ENCODE peak calls at places on chromosomes 16 and 17, in six cellular contexts. One of them, this sample, is unnamed. For H3K36me3, the result is how much of the 10 kb centered on the place peaks cover.

GRCh38 chr16:55759983-55760664 is 72.8 kb downstream of the CES1 start:
- DNase-seq in esophagus squamous epithelium: no peak
- DNase-seq in heart right ventricle: peak
- DNase-seq in psoas muscle: no peak
- DNase-seq in ascending aorta: no peak
- DNase-seq in transverse colon: no peak
- DNase-seq in this sample: peak

GRCh38 chr17:78400581-78401240 is 22.3 kb downstream of the PGS1 start:
- DNase-seq in ascending aorta: no peak
- DNase-seq in psoas muscle: no peak
- DNase-seq in esophagus squamous epithelium: no peak
- DNase-seq in heart right ventricle: no peak
- DNase-seq in transverse colon: no peak
- DNase-seq in this sample: no peak

GRCh38 chr17:65334391-65334790 is 197.2 kb downstream of the RGS9 start:
- DNase-seq in ascending aorta: no peak
- DNase-seq in psoas muscle: no peak
- DNase-seq in esophagus squamous epithelium: no peak
- DNase-seq in heart right ventricle: no peak
- DNase-seq in transverse colon: no peak
- DNase-seq in this sample: no peak

GRCh38 chr17:47990962-47991731 is 20.2 kb downstream of the CDK5RAP3 start:
- DNase-seq in esophagus squamous epithelium: no peak
- DNase-seq in transverse colon: no peak
- DNase-seq in ascending aorta: no peak
- DNase-seq in psoas muscle: no peak
- DNase-seq in heart right ventricle: no peak
- DNase-seq in this sample: peak

GRCh38 chr16:73504591-73504990 is 456.7 kb upstream of the ZFHX3 start:
- DNase-seq in psoas muscle: no peak
- DNase-seq in transverse colon: no peak
- DNase-seq in ascending aorta: no peak
- DNase-seq in heart right ventricle: no peak
- DNase-seq in esophagus squamous epithelium: no peak
- DNase-seq in this sample: no peak

GRCh38 chr17:78381601-78382168 is 3.2 kb downstream of the PGS1 start:
- DNase-seq in ascending aorta: no peak
- DNase-seq in psoas muscle: no peak
- DNase-seq in transverse colon: no peak
- DNase-seq in heart right ventricle: no peak
- DNase-seq in esophagus squamous epithelium: no peak
- DNase-seq in this sample: peak

GRCh38 chr17:43917348-43918025 is 10.2 kb upstream of the MPP2 start:
- DNase-seq in esophagus squamous epithelium: no peak
- DNase-seq in ascending aorta: peak
- DNase-seq in heart right ventricle: peak
- DNase-seq in psoas muscle: peak
- DNase-seq in transverse colon: peak
- DNase-seq in this sample: peak

GRCh38 chr17:77572851-77573250 is 385.7 kb upstream of the TNRC6C start:
- DNase-seq in heart right ventricle: no peak
- DNase-seq in transverse colon: no peak
- DNase-seq in esophagus squamous epithelium: no peak
- DNase-seq in psoas muscle: no peak
- DNase-seq in ascending aorta: peak
- DNase-seq in this sample: peak

GRCh38 chr17:74148446-74148845 is 55.0 kb upstream of the RPL38 start:
- DNase-seq in transverse colon: no peak
- DNase-seq in heart right ventricle: no peak
- DNase-seq in psoas muscle: no peak
- DNase-seq in esophagus squamous epithelium: no peak
- DNase-seq in ascending aorta: no peak
- DNase-seq in this sample: no peak

GRCh38 chr17:15171433-15172047 is 93.6 kb downstream of the PMP22 start:
- DNase-seq in heart right ventricle: peak
- DNase-seq in psoas muscle: peak
- DNase-seq in transverse colon: peak
- DNase-seq in ascending aorta: peak
- DNase-seq in esophagus squamous epithelium: no peak
- DNase-seq in this sample: peak

GRCh38 chr17:21677126-21677910 is 15.0 kb upstream of the KCNJ18 start:
- DNase-seq in psoas muscle: no peak
- DNase-seq in ascending aorta: peak
- DNase-seq in esophagus squamous epithelium: no peak
- DNase-seq in heart right ventricle: no peak
- DNase-seq in transverse colon: no peak
- DNase-seq in this sample: no peak

GRCh38 chr16:79847101-79847500 is 246.6 kb upstream of the MAF start:
- DNase-seq in heart right ventricle: no peak
- DNase-seq in esophagus squamous epithelium: no peak
- DNase-seq in transverse colon: no peak
- DNase-seq in ascending aorta: no peak
- DNase-seq in psoas muscle: no peak
- DNase-seq in this sample: no peak

GRCh38 chr17:511833-512251 is 159.2 kb upstream of the RPH3AL start:
- DNase-seq in ascending aorta: no peak
- DNase-seq in heart right ventricle: no peak
- DNase-seq in esophagus squamous epithelium: no peak
- DNase-seq in psoas muscle: no peak
- DNase-seq in transverse colon: no peak
- DNase-seq in this sample: no peak

GRCh38 chr17:5325851-5326250 is 43.8 kb downstream of the RABEP1 start:
- DNase-seq in ascending aorta: no peak
- DNase-seq in esophagus squamous epithelium: no peak
- DNase-seq in heart right ventricle: no peak
- DNase-seq in transverse colon: no peak
- DNase-seq in psoas muscle: no peak
- DNase-seq in this sample: no peak

GRCh38 chr17:34349748-34350147 is 6.5 kb upstream of the CCL13 start:
- DNase-seq in ascending aorta: no peak
- DNase-seq in transverse colon: no peak
- DNase-seq in psoas muscle: no peak
- DNase-seq in heart right ventricle: no peak
- DNase-seq in esophagus squamous epithelium: no peak
- DNase-seq in this sample: peak

GRCh38 chr17:65123757-65124675 is 13.2 kb upstream of the RGS9 start:
- DNase-seq in transverse colon: peak
- DNase-seq in ascending aorta: no peak
- DNase-seq in psoas muscle: no peak
- DNase-seq in esophagus squamous epithelium: no peak
- DNase-seq in heart right ventricle: no peak
- DNase-seq in this sample: peak

GRCh38 chr17:82960419-82961271 is 118.8 kb upstream of the METRNL start:
- DNase-seq in psoas muscle: peak
- DNase-seq in ascending aorta: no peak
- DNase-seq in esophagus squamous epithelium: no peak
- DNase-seq in transverse colon: no peak
- DNase-seq in heart right ventricle: no peak
- DNase-seq in this sample: no peak

GRCh38 chr16:57277586-57277985 is 6.9 kb downstream of the PLLP start:
- DNase-seq in ascending aorta: no peak
- DNase-seq in psoas muscle: no peak
- DNase-seq in heart right ventricle: no peak
- DNase-seq in esophagus squamous epithelium: no peak
- DNase-seq in transverse colon: no peak
- DNase-seq in this sample: no peak

GRCh38 chr16:48911700-48912099 is 301.7 kb upstream of the N4BP1 start:
- DNase-seq in transverse colon: no peak
- DNase-seq in esophagus squamous epithelium: no peak
- DNase-seq in heart right ventricle: no peak
- DNase-seq in psoas muscle: no peak
- DNase-seq in ascending aorta: no peak
- DNase-seq in this sample: peak

GRCh38 chr17:44878627-44879221 is 20.5 kb downstream of the EFTUD2 start:
- DNase-seq in esophagus squamous epithelium: no peak
- DNase-seq in ascending aorta: no peak
- DNase-seq in heart right ventricle: peak
- DNase-seq in psoas muscle: no peak
- DNase-seq in transverse colon: no peak
- DNase-seq in this sample: peak

GRCh38 chr17:28446716-28447395 is 26.6 kb upstream of the SLC13A2 start:
- DNase-seq in heart right ventricle: no peak
- DNase-seq in psoas muscle: no peak
- DNase-seq in ascending aorta: no peak
- DNase-seq in transverse colon: no peak
- DNase-seq in esophagus squamous epithelium: no peak
- DNase-seq in this sample: no peak

GRCh38 chr16:66551362-66551761 is 1.0 kb upstream of the CKLF start:
- DNase-seq in transverse colon: peak
- DNase-seq in ascending aorta: peak
- DNase-seq in esophagus squamous epithelium: no peak
- DNase-seq in heart right ventricle: no peak
- DNase-seq in psoas muscle: no peak
- DNase-seq in this sample: peak

GRCh38 chr17:356671-357434 is 4.2 kb upstream of the RPH3AL start:
- DNase-seq in transverse colon: no peak
- DNase-seq in esophagus squamous epithelium: no peak
- DNase-seq in heart right ventricle: no peak
- DNase-seq in ascending aorta: peak
- DNase-seq in psoas muscle: peak
- DNase-seq in this sample: no peak

GRCh38 chr16:80806957-80807356 is 2.6 kb upstream of the CDYL2 start:
- DNase-seq in heart right ventricle: no peak
- DNase-seq in ascending aorta: no peak
- DNase-seq in psoas muscle: no peak
- DNase-seq in transverse colon: no peak
- DNase-seq in esophagus squamous epithelium: no peak
- DNase-seq in this sample: no peak

GRCh38 chr16:88483392-88483641 is 30.2 kb downstream of the ZFPM1 start:
- DNase-seq in esophagus squamous epithelium: no peak
- DNase-seq in heart right ventricle: no peak
- DNase-seq in transverse colon: no peak
- DNase-seq in psoas muscle: no peak
- DNase-seq in ascending aorta: no peak
- DNase-seq in this sample: no peak

GRCh38 chr17:67124469-67125148 is 80.3 kb downstream of the CACNG1 start:
- DNase-seq in transverse colon: no peak
- DNase-seq in esophagus squamous epithelium: no peak
- DNase-seq in heart right ventricle: no peak
- DNase-seq in psoas muscle: no peak
- DNase-seq in ascending aorta: no peak
- DNase-seq in this sample: no peak
- H3K36me3 ChIP-seq in transverse colon: under half
- H3K36me3 ChIP-seq in esophagus squamous epithelium: under half
- H3K36me3 ChIP-seq in heart right ventricle: half or more
- H3K36me3 ChIP-seq in psoas muscle: under half
- H3K36me3 ChIP-seq in ascending aorta: under half
- H3K36me3 ChIP-seq in this sample: half or more

DNA sequence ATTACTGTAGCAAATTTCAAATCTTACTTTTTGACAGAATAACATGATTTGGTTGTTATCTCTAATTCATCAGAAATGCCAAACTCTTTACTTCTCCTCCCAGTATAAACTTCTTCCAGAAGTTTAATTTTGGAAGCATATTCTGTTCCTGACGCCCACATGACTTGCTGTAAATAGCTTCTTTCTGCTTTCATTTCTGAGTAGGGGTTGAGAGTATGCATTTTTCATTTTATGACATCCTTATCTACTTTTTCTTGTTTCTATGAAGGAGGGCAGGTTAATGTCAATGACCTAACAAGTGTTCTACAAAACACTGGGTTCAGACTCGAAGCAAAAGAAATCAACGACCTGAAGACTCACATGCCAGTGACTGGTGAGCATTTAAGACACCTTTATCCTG is 36.6 kb upstream of the EFCAB3 start:
- DNase-seq in ascending aorta: no peak
- DNase-seq in heart right ventricle: no peak
- DNase-seq in esophagus squamous epithelium: no peak
- DNase-seq in psoas muscle: no peak
- DNase-seq in transverse colon: no peak
- DNase-seq in this sample: no peak
- TF ChIP-seq CTCF in ascending aorta: no peak
- TF ChIP-seq CTCF in heart right ventricle: no peak
- TF ChIP-seq CTCF in esophagus squamous epithelium: no peak
- TF ChIP-seq CTCF in psoas muscle: no peak
- TF ChIP-seq CTCF in transverse colon: no peak
- TF ChIP-seq CTCF in this sample: no peak

GRCh38 chr17:17818088-17818526 is 18.7 kb downstream of the SREBF1 start:
- DNase-seq in ascending aorta: no peak
- DNase-seq in esophagus squamous epithelium: no peak
- DNase-seq in transverse colon: no peak
- DNase-seq in psoas muscle: no peak
- DNase-seq in heart right ventricle: no peak
- DNase-seq in this sample: peak

GRCh38 chr17:17819111-17819510 is 17.7 kb downstream of the SREBF1 start:
- DNase-seq in esophagus squamous epithelium: no peak
- DNase-seq in ascending aorta: no peak
- DNase-seq in psoas muscle: no peak
- DNase-seq in transverse colon: no peak
- DNase-seq in heart right ventricle: no peak
- DNase-seq in this sample: no peak

GRCh38 chr17:17816240-17816814 is 20.5 kb downstream of the SREBF1 start:
- DNase-seq in psoas muscle: no peak
- DNase-seq in heart right ventricle: no peak
- DNase-seq in transverse colon: no peak
- DNase-seq in esophagus squamous epithelium: no peak
- DNase-seq in ascending aorta: no peak
- DNase-seq in this sample: no peak

GRCh38 chr17:17816831-17817551 is 19.8 kb downstream of the SREBF1 start:
- DNase-seq in esophagus squamous epithelium: no peak
- DNase-seq in ascending aorta: no peak
- DNase-seq in psoas muscle: no peak
- DNase-seq in transverse colon: no peak
- DNase-seq in heart right ventricle: no peak
- DNase-seq in this sample: no peak

DNA sequence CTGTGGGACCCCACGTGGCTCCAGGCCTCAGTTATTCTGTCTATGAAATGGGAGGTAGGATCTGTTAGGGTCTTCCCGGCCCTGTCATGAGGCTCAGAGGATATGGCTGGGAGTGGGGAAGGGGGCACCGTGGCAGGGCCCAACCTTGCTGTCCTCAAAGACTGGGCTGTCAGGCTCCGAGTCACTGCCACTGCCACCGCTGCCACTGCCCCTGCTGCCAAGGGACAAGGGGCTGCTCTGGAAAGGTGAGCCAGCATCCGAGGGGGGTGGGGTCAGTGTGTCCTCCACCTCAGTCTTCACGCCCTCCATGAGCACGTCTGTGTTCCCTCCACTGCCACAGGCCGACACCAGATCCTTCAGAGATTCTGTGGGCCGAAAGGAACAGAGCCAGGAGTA is 19.2 kb downstream of the SREBF1 start:
- DNase-seq in ascending aorta: no peak
- DNase-seq in psoas muscle: no peak
- DNase-seq in heart right ventricle: no peak
- DNase-seq in transverse colon: no peak
- DNase-seq in esophagus squamous epithelium: no peak
- DNase-seq in this sample: no peak
- H3K4me3 ChIP-seq in ascending aorta: no peak
- H3K4me3 ChIP-seq in psoas muscle: no peak
- H3K4me3 ChIP-seq in heart right ventricle: no peak
- H3K4me3 ChIP-seq in transverse colon: no peak
- H3K4me3 ChIP-seq in esophagus squamous epithelium: no peak
- H3K4me3 ChIP-seq in this sample: no peak

DNA sequence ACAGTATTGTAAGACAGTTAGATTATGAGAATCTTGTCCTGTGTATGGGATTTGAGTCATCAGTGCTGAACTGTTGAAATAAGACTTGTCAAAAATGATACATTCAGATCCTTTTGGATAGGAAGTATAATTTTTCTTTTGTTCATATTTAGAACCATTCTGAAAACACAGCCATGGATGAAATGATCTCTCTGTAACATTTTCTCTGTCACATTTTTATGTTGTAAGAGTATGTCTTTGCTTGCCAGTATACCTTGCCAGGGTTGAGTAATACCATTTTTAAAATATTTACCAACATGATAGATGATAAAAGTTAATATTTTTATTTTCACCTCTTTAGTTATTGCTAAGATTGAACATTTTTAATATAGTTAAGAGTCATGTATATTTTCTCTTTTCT is 45.0 kb downstream of the NSRP1 start:
- DNase-seq in heart right ventricle: no peak
- DNase-seq in esophagus squamous epithelium: no peak
- DNase-seq in psoas muscle: no peak
- DNase-seq in ascending aorta: no peak
- DNase-seq in transverse colon: no peak
- DNase-seq in this sample: no peak
- H3K36me3 ChIP-seq in heart right ventricle: half or more
- H3K36me3 ChIP-seq in esophagus squamous epithelium: under half
- H3K36me3 ChIP-seq in psoas muscle: under half
- H3K36me3 ChIP-seq in ascending aorta: under half
- H3K36me3 ChIP-seq in transverse colon: under half
- H3K36me3 ChIP-seq in this sample: half or more